ENCODE peak calls at places on chromosomes 6 and 20, in eight cellular contexts. M is effector CD4-positive, alpha-beta T cell; U is choroid plexus epithelial cell; Y is NCI-H510A; E is mesenteric fat pad; W is AG09319; F is AG08395; T is NCI-H2171 treated with DMSO at 0.1 percent for 48 hours. C is an unnamed sample.

GRCh38 chr6:3741477-3741871 is 10.0 kb downstream of the PXDC1 start:
- DNase-seq in M (no peak), U (no peak), Y (no peak), E (no peak), W (no peak), F (no peak), T (no peak), C (no peak)

GRCh38 chr6:81761197-81761596 is 8.7 kb upstream of the TENT5A start:
- DNase-seq in M (no peak), U (peak; percentile 52), Y (no peak), E (no peak), W (no peak), F (no peak), T (no peak), C (no peak)

GRCh38 chr20:55160022-55160421 is 684.6 kb downstream of the DOK5 start:
- DNase-seq in M (no peak), U (no peak), Y (no peak), E (no peak), W (no peak), F (no peak), T (no peak), C (no peak)

GRCh38 chr6:168133186-168133585 is 54.2 kb upstream of the FRMD1 start:
- DNase-seq in M (no peak), U (peak; percentile 72), Y (no peak), E (peak; percentile 84), W (no peak), F (peak; percentile 80), T (no peak), C (no peak)

GRCh38 chr6:53043626-53044025 is 21.6 kb upstream of the FBXO9 start:
- DNase-seq in M (no peak), U (peak; percentile 48), Y (no peak), E (no peak), W (no peak), F (peak; percentile 65), T (no peak), C (no peak)

GRCh38 chr6:156396068-156396771 is 381.0 kb upstream of the ARID1B start:
- DNase-seq in M (no peak), U (no peak), Y (no peak), E (no peak), W (no peak), F (no peak), T (no peak), C (no peak)

GRCh38 chr20:10213526-10213925 is 5.1 kb upstream of the SNAP25 start:
- DNase-seq in M (no peak), U (no peak), Y (no peak), E (no peak), W (no peak), F (no peak), T (no peak), C (no peak)

GRCh38 chr6:149235130-149235561 is 82.4 kb upstream of the TAB2 start:
- DNase-seq in M (no peak), U (peak; percentile 96), Y (peak; percentile 62), E (no peak), W (peak; percentile 22), F (no peak), T (peak; percentile 66), C (no peak)

GRCh38 chr6:169990095-169991030 is 238.9 kb downstream of the ERMARD start:
- DNase-seq in M (no peak), U (no peak), Y (no peak), E (peak; percentile 85), W (no peak), F (no peak), T (no peak), C (no peak)

GRCh38 chr20:5156670-5157448 is 30.1 kb downstream of the CDS2 start:
- DNase-seq in M (no peak), U (peak; percentile 41), Y (no peak), E (no peak), W (no peak), F (peak; percentile 69), T (no peak), C (no peak)

GRCh38 chr6:41894366-41895299 is 542 bp downstream of the USP49 start:
- DNase-seq in M (no peak), U (no peak), Y (no peak), E (no peak), W (no peak), F (no peak), T (peak; percentile 37), C (no peak)

GRCh38 chr20:48052492-48052870 is 267.2 kb upstream of the SULF2 start:
- DNase-seq in M (no peak), U (no peak), Y (no peak), E (no peak), W (peak; percentile 19), F (no peak), T (no peak), C (no peak)

GRCh38 chr6:63640062-63640461 is 4.5 kb downstream of the PHF3 start:
- DNase-seq in M (no peak), U (peak; percentile 56), Y (no peak), E (no peak), W (no peak), F (peak; percentile 43), T (no peak), C (no peak)

GRCh38 chr6:162157157-162157556 is 570.4 kb downstream of the PRKN start:
- DNase-seq in M (no peak), U (no peak), Y (no peak), E (no peak), W (no peak), F (no peak), T (no peak), C (no peak)

GRCh38 chr6:135833806-135834205 is 17.7 kb upstream of the PDE7B start:
- DNase-seq in M (no peak), U (no peak), Y (no peak), E (no peak), W (no peak), F (no peak), T (no peak), C (no peak)

GRCh38 chr6:24831771-24832718 is 33.3 kb upstream of the ARMH2 start:
- DNase-seq in M (no peak), U (peak; percentile 65), Y (no peak), E (no peak), W (peak; percentile 24), F (peak; percentile 67), T (no peak), C (no peak)

GRCh38 chr6:107817784-107818183 is 6.3 kb downstream of the SCML4 start:
- DNase-seq in M (no peak), U (no peak), Y (no peak), E (no peak), W (no peak), F (no peak), T (no peak), C (no peak)

GRCh38 chr20:16729080-16729479 is 746 bp upstream of the SNRPB2 start:
- DNase-seq in M (no peak), U (no peak), Y (no peak), E (no peak), W (no peak), F (no peak), T (no peak), C (no peak)

GRCh38 chr6:11473008-11473740 is 64.4 kb upstream of the TMEM170B start:
- DNase-seq in M (no peak), U (no peak), Y (no peak), E (no peak), W (no peak), F (no peak), T (no peak), C (no peak)

GRCh38 chr6:84667252-84668213 is 96.9 kb downstream of the TBX18 start:
- DNase-seq in M (no peak), U (peak; percentile 68), Y (no peak), E (no peak), W (no peak), F (no peak), T (no peak), C (no peak)

GRCh38 chr6:43971776-43972126 is 155.5 kb downstream of the MRPL14 start:
- DNase-seq in M (no peak), U (no peak), Y (no peak), E (peak; percentile 41), W (no peak), F (no peak), T (no peak), C (no peak)

GRCh38 chr20:50919567-50919966 is 11.7 kb downstream of the ADNP start:
- DNase-seq in M (no peak), U (peak; percentile 95), Y (no peak), E (no peak), W (no peak), F (peak; percentile 41), T (peak; percentile 67), C (no peak)

GRCh38 chr6:107154131-107154906 is 39.0 kb upstream of the BEND3 start:
- DNase-seq in M (no peak), U (no peak), Y (peak; percentile 49), E (peak; percentile 8), W (no peak), F (no peak), T (no peak), C (peak; percentile 73)

GRCh38 chr6:138289739-138290138 is 71.4 kb upstream of the PBOV1 start:
- DNase-seq in M (no peak), U (peak; percentile 23), Y (no peak), E (no peak), W (no peak), F (no peak), T (peak; percentile 28), C (peak; percentile 35)

GRCh38 chr6:52551483-52552277 is 25.2 kb downstream of the TRAM2 start:
- DNase-seq in M (no peak), U (peak; percentile 78), Y (peak; percentile 91), E (no peak), W (no peak), F (peak; percentile 84), T (peak; percentile 90), C (no peak)

GRCh38 chr20:40010483-40010882 is 678.6 kb downstream of the MAFB start:
- DNase-seq in M (no peak), U (no peak), Y (no peak), E (no peak), W (peak; percentile 2), F (peak; percentile 42), T (no peak), C (no peak)

GRCh38 chr6:92541457-92542060 is 877.8 kb downstream of the EPHA7 start:
- DNase-seq in M (no peak), U (peak; percentile 4), Y (no peak), E (no peak), W (no peak), F (no peak), T (no peak), C (no peak)

GRCh38 chr20:45157977-45158376 is 16.7 kb upstream of the PI3 start:
- DNase-seq in M (no peak), U (peak; percentile 78), Y (no peak), E (no peak), W (no peak), F (peak; percentile 41), T (no peak), C (no peak)

GRCh38 chr20:41245086-41245707 is 72.3 kb downstream of the ZHX3 start:
- DNase-seq in M (no peak), U (peak; percentile 66), Y (no peak), E (no peak), W (no peak), F (no peak), T (peak; percentile 24), C (no peak)

GRCh38 chr20:50625986-50626677 is 65.2 kb downstream of the RIPOR3 start:
- DNase-seq in M (no peak), U (peak; percentile 66), Y (peak; percentile 92), E (no peak), W (no peak), F (peak; percentile 73), T (peak; percentile 92), C (peak; percentile 76)

GRCh38 chr20:6838181-6838826 is 70.8 kb downstream of the BMP2 start:
- DNase-seq in M (no peak), U (peak; percentile 12), Y (peak; percentile 23), E (no peak), W (no peak), F (no peak), T (no peak), C (no peak)

GRCh38 chr6:1787894-1788293 is 178.2 kb downstream of the FOXC1 start:
- DNase-seq in M (no peak), U (peak; percentile 72), Y (no peak), E (no peak), W (peak; percentile 20), F (peak; percentile 85), T (no peak), C (no peak)

GRCh38 chr6:141169419-141169818 is 963.3 kb upstream of the GJE1 start:
- DNase-seq in M (no peak), U (peak; percentile 97), Y (no peak), E (no peak), W (peak; percentile 14), F (peak; percentile 72), T (peak; percentile 86), C (peak; percentile 16)

GRCh38 chr6:50128420-50129005 is 78.8 kb upstream of the DEFB112 start:
- DNase-seq in M (no peak), U (peak; percentile 46), Y (no peak), E (no peak), W (no peak), F (peak; percentile 17), T (peak; percentile 28), C (no peak)